ENCODE peak calls at places on chromosomes 6 and 20, in five cellular contexts. Z is left lung, C is fibroblast of lung, T is coronary artery, L is astrocyte. P is an unnamed sample.

GRCh38 chr20:46332373-46333135 is 24.3 kb upstream of the CDH22 start:
- DNase-seq in Z (no peak), C (no peak), T (no peak), L (no peak), P (no peak)

GRCh38 chr6:27619436-27619835 is 146.5 kb upstream of the ZNF184 start:
- DNase-seq in Z (no peak), C (no peak), T (no peak), L (no peak), P (no peak)

GRCh38 chr6:166998256-166999144 is 697 bp upstream of the CEP43 start:
- DNase-seq in Z (peak), C (no peak), T (no peak), L (no peak), P (no peak)

GRCh38 chr6:42935322-42935721 is 6.0 kb downstream of the CNPY3 start:
- DNase-seq in Z (peak), C (no peak), T (no peak), L (no peak), P (no peak)

GRCh38 chr6:39166918-39167301 is 51.9 kb upstream of the SAYSD1 start:
- DNase-seq in Z (no peak), C (no peak), T (no peak), L (no peak), P (no peak)

GRCh38 chr20:62736026-62736406 is 27.4 kb downstream of the NTSR1 start:
- DNase-seq in Z (peak), C (no peak), T (no peak), L (no peak), P (no peak)

GRCh38 chr6:13116155-13116554 is 212.2 kb downstream of the TBC1D7 start:
- DNase-seq in Z (no peak), C (no peak), T (no peak), L (no peak), P (no peak)

GRCh38 chr20:58213112-58213511 is 15.3 kb downstream of the ANKRD60 start:
- DNase-seq in Z (no peak), C (peak), T (no peak), L (no peak), P (no peak)

GRCh38 chr6:118565317-118565960 is 17.3 kb downstream of the PLN start:
- DNase-seq in Z (no peak), C (peak), T (no peak), L (no peak), P (no peak)

GRCh38 chr6:69866351-69867074 is at the start of gene COL19A1:
- DNase-seq in Z (peak), C (peak), T (no peak), L (no peak), P (no peak)

GRCh38 chr6:53578371-53578770 is 33.5 kb upstream of the GCLC start:
- DNase-seq in Z (no peak), C (no peak), T (no peak), L (no peak), P (no peak)

GRCh38 chr20:33362898-33363297 is 38.4 kb downstream of the CDK5RAP1 start:
- DNase-seq in Z (no peak), C (no peak), T (no peak), L (no peak), P (no peak)

GRCh38 chr6:44446626-44447297 is 59.3 kb downstream of the CDC5L start:
- DNase-seq in Z (no peak), C (peak), T (no peak), L (peak), P (no peak)

GRCh38 chr20:38878798-38879197 is 47.4 kb upstream of the FAM83D start:
- DNase-seq in Z (no peak), C (peak), T (no peak), L (peak), P (no peak)

GRCh38 chr6:137547601-137548000 is 53.4 kb upstream of the OLIG3 start:
- DNase-seq in Z (no peak), C (no peak), T (no peak), L (no peak), P (no peak)

GRCh38 chr20:58667975-58668374 is 16.9 kb downstream of the STX16 start:
- DNase-seq in Z (no peak), C (no peak), T (no peak), L (no peak), P (no peak)

GRCh38 chr20:46784450-46785127 is 75.1 kb downstream of the SLC2A10 start:
- DNase-seq in Z (no peak), C (peak), T (no peak), L (peak), P (peak)

GRCh38 chr6:73249998-73250397 is 13.0 kb downstream of the KHDC1 start:
- DNase-seq in Z (no peak), C (no peak), T (no peak), L (no peak), P (no peak)

GRCh38 chr6:80143312-80143960 is 37.0 kb downstream of the BCKDHB start:
- DNase-seq in Z (no peak), C (peak), T (peak), L (peak), P (peak)

GRCh38 chr6:19549109-19549508 is 288.1 kb upstream of the ID4 start:
- DNase-seq in Z (no peak), C (no peak), T (no peak), L (no peak), P (no peak)

GRCh38 chr6:143337201-143337949 is 113.1 kb downstream of the ADAT2 start:
- DNase-seq in Z (peak), C (no peak), T (no peak), L (no peak), P (no peak)

GRCh38 chr6:13454286-13455221 is 32.8 kb downstream of the GFOD1 start:
- DNase-seq in Z (no peak), C (peak), T (no peak), L (peak), P (no peak)

GRCh38 chr20:7879883-7880282 is 60.4 kb downstream of the HAO1 start:
- DNase-seq in Z (no peak), C (no peak), T (no peak), L (peak), P (no peak)

GRCh38 chr6:67897998-67898607 is 737.0 kb upstream of the ADGRB3 start:
- DNase-seq in Z (no peak), C (no peak), T (no peak), L (no peak), P (no peak)

GRCh38 chr6:165662671-165663282 is at the start of gene PDE10A:
- DNase-seq in Z (no peak), C (peak), T (no peak), L (no peak), P (no peak)

GRCh38 chr20:20083796-20084195 is 31.5 kb downstream of the CFAP61 start:
- DNase-seq in Z (no peak), C (peak), T (no peak), L (peak), P (no peak)

GRCh38 chr6:165556116-165556843 is 106.8 kb downstream of the PDE10A start:
- DNase-seq in Z (no peak), C (no peak), T (no peak), L (peak), P (no peak)

GRCh38 chr6:169368200-169368599 is 114.6 kb upstream of the THBS2 start:
- DNase-seq in Z (no peak), C (no peak), T (no peak), L (no peak), P (no peak)

GRCh38 chr6:157410088-157410487 is 29.1 kb downstream of the ZDHHC14 start:
- DNase-seq in Z (no peak), C (peak), T (no peak), L (peak), P (no peak)

GRCh38 chr20:52941803-52942202 is 30.4 kb upstream of the TSHZ2 start:
- DNase-seq in Z (no peak), C (no peak), T (no peak), L (no peak), P (no peak)

GRCh38 chr6:183668-184067 is 108.6 kb upstream of the DUSP22 start:
- DNase-seq in Z (no peak), C (no peak), T (no peak), L (no peak), P (no peak)

GRCh38 chr6:5511924-5512323 is 250.6 kb downstream of the FARS2 start:
- DNase-seq in Z (no peak), C (peak), T (no peak), L (peak), P (no peak)

GRCh38 chr6:18269253-18269652 is 4.9 kb upstream of the DEK start:
- DNase-seq in Z (no peak), C (peak), T (no peak), L (peak), P (peak)

GRCh38 chr6:135902756-135903331 is 51.3 kb downstream of the PDE7B start:
- DNase-seq in Z (no peak), C (peak), T (no peak), L (peak), P (no peak)

GRCh38 chr20:63782051-63782471 is 42.5 kb downstream of the SLC2A4RG start:
- DNase-seq in Z (peak), C (no peak), T (no peak), L (no peak), P (no peak)
- TF ChIP-seq CTCF in Z (no peak), C (no peak), T (no peak), L (no peak), P (no peak)

GRCh38 chr20:42432485-42432884 is 757.2 kb downstream of the PTPRT start:
- DNase-seq in Z (no peak), C (no peak), T (no peak), L (no peak), P (no peak)

GRCh38 chr20:42430525-42431046 is 759.1 kb downstream of the PTPRT start:
- DNase-seq in Z (no peak), C (no peak), T (no peak), L (no peak), P (no peak)

GRCh38 chr20:42430059-42430458 is 759.6 kb downstream of the PTPRT start:
- DNase-seq in Z (no peak), C (no peak), T (no peak), L (no peak), P (no peak)

GRCh38 chr20:42432931-42433330 is 756.8 kb downstream of the PTPRT start:
- DNase-seq in Z (no peak), C (no peak), T (no peak), L (no peak), P (no peak)

GRCh38 chr20:42435230-42435629 is 754.5 kb downstream of the PTPRT start:
- DNase-seq in Z (no peak), C (no peak), T (no peak), L (no peak), P (no peak)
- H3K4me3 ChIP-seq in Z (no peak), C (no peak), T (no peak), L (no peak), P (no peak)

DNA sequence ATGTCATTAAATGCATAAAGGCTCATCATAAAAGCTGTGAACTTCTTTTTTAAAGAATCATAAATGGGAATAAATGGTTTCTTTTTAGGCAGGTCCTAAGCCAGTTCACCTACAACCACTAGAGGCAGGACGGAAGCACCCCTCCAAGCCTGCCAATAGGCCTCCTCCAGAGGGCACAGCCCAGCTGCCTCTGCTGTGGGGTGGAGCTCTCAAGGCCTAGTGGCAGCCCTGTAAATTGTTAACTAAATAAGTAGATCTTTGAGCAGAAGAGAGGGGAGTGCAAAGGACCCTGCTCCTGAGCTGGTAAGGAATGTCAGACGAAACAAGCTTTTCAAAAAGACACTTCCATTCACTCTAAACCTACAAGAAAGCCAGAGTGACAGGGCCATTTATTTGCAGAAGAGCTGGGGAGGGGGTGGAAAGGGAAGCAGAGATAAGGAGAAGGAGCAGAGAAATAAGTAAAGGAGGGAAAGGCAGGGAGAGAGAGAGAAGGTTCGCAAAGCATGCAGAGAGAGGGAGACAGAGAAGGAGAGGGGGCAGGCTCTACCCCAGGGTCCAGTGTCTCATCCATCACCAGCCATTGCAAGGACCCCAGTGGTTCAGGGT is 18.0 kb upstream of the MAFB start:
- DNase-seq in Z (no peak), C (no peak), T (peak), L (no peak), P (no peak)
- TF ChIP-seq CTCF in Z (peak), C (peak), T (no peak), L (no peak), P (no peak)

GRCh38 chr20:59955131-59955796 is 3.0 kb upstream of the CDH26 start:
- DNase-seq in Z (no peak), C (no peak), T (no peak), L (no peak), P (no peak)
- H3K4me3 ChIP-seq in Z (no peak), C (no peak), T (no peak), L (no peak), P (no peak)

DNA sequence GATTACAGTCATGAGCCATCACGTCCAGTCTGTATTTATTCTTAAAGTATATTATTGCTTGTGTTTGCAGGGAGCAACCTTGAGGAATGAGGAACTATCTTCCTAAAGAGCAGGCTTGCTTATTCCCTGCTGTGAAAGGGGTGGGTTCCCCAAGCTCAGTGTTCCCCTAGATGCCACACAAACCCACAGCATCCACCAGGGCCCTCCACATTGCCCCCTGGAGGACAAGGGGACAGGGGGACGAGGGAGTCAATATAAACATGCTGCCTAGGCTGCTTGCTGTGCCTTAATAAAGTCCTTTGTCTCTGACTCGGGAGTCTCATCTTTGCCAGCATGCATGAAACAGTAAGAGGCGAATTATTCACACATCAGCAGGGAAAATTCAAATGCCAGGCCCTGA is 8.0 kb upstream of the IDH3B start:
- DNase-seq in Z (no peak), C (no peak), T (no peak), L (no peak), P (no peak)
- TF ChIP-seq CTCF in Z (no peak), C (peak), T (no peak), L (no peak), P (peak)

GRCh38 chr6:160767019-160767646 is 65.1 kb downstream of the PLG start:
- DNase-seq in Z (peak), C (peak), T (peak), L (peak), P (no peak)
- H3K4me3 ChIP-seq in Z (peak), C (peak), T (peak), L (peak), P (no peak)

P was measured in HFF-Myc.